ENCODE peak calls at places on chromosomes 7 and 10, in seven cellular contexts. J is DMS153; I is neural crest cell; A is PC-9; V is SK-N-SH; F is stimulated activated CD4-positive, alpha-beta T cell treated with anti-CD3 and anti-CD28 coated beads, Interleukin-1b, Interleukin-23, amount 100 ng/mL, for 24 hours; H is NCI-H2029 treated with DMSO at 0.1 percent for 48 hours. W is an unnamed sample.

GRCh38 chr7:113774182-113774807 is 144.5 kb downstream of the PPP1R3A start:
- DNase-seq in J (peak; percentile 64), I (no peak), A (no peak), V (peak; percentile 21), F (no peak), H (peak; percentile 5), W (peak; percentile 29)

GRCh38 chr10:91590904-91591791 is 41.7 kb downstream of the PPP1R3C start:
- DNase-seq in J (peak; percentile 62), I (no peak), A (no peak), V (peak; percentile 73), F (no peak), H (no peak), W (no peak)

GRCh38 chr7:12941512-12941911 is 254.1 kb downstream of the ARL4A start:
- DNase-seq in J (no peak), I (no peak), A (no peak), V (no peak), F (no peak), H (no peak), W (no peak)

GRCh38 chr10:117168135-117168674 is 29.1 kb upstream of the KCNK18 start:
- DNase-seq in J (no peak), I (peak; percentile 75), A (no peak), V (peak; percentile 96), F (peak; percentile 50), H (no peak), W (peak; percentile 73)

GRCh38 chr10:115129752-115130151 is 36.6 kb downstream of the ATRNL1 start:
- DNase-seq in J (peak; percentile 23), I (no peak), A (no peak), V (peak; percentile 13), F (no peak), H (no peak), W (no peak)

GRCh38 chr7:140683657-140684056 is 10.9 kb downstream of the ADCK2 start:
- DNase-seq in J (no peak), I (peak; percentile 15), A (peak; percentile 30), V (no peak), F (no peak), H (no peak), W (no peak)

GRCh38 chr10:79129361-79129997 is 60.7 kb downstream of the ZMIZ1 start:
- DNase-seq in J (no peak), I (peak; percentile 70), A (no peak), V (peak; percentile 86), F (no peak), H (no peak), W (no peak)

GRCh38 chr7:28748934-28749584 is 209.1 kb downstream of the TRIL start:
- DNase-seq in J (no peak), I (no peak), A (peak; percentile 72), V (no peak), F (no peak), H (no peak), W (peak; percentile 62)

GRCh38 chr10:23525406-23525805 is 86.5 kb downstream of the OTUD1 start:
- DNase-seq in J (no peak), I (no peak), A (no peak), V (peak; percentile 37), F (no peak), H (peak; percentile 5), W (peak; percentile 46)

GRCh38 chr7:78363866-78364265 is 565.3 kb downstream of the PHTF2 start:
- DNase-seq in J (no peak), I (no peak), A (no peak), V (no peak), F (no peak), H (no peak), W (no peak)

GRCh38 chr10:62079885-62080559 is 178.5 kb downstream of the ARID5B start:
- DNase-seq in J (no peak), I (no peak), A (no peak), V (no peak), F (no peak), H (no peak), W (no peak)

GRCh38 chr7:138186951-138187351 is 110.7 kb downstream of the AKR1D1 start:
- DNase-seq in J (no peak), I (peak; percentile 21), A (peak; percentile 47), V (no peak), F (no peak), H (no peak), W (peak; percentile 7)

GRCh38 chr7:1638113-1638726 is 31.9 kb upstream of the ELFN1 start:
- DNase-seq in J (peak; percentile 75), I (no peak), A (no peak), V (no peak), F (no peak), H (no peak), W (no peak)

GRCh38 chr7:138459300-138460175 is 521 bp upstream of the TRIM24 start:
- DNase-seq in J (peak; percentile 99), I (peak; percentile 92), A (peak; percentile 94), V (no peak), F (peak; percentile 95), H (peak; percentile 97), W (peak; percentile 98)

GRCh38 chr7:1708640-1709249 is 38.7 kb downstream of the ELFN1 start:
- DNase-seq in J (no peak), I (no peak), A (no peak), V (peak; percentile 58), F (no peak), H (no peak), W (no peak)

GRCh38 chr10:117163061-117163953 is 25.2 kb upstream of the VAX1 start:
- DNase-seq in J (no peak), I (peak; percentile 20), A (no peak), V (peak; percentile 79), F (no peak), H (no peak), W (no peak)

GRCh38 chr10:109247819-109248218 is 675.5 kb downstream of the XPNPEP1 start:
- DNase-seq in J (no peak), I (no peak), A (no peak), V (no peak), F (no peak), H (no peak), W (no peak)

GRCh38 chr7:134140889-134141867 is 14.0 kb downstream of the LRGUK start:
- DNase-seq in J (no peak), I (peak; percentile 77), A (peak; percentile 45), V (peak; percentile 86), F (peak; percentile 30), H (no peak), W (peak; percentile 76)

GRCh38 chr10:101939273-101939635 is 95.7 kb upstream of the KCNIP2 start:
- DNase-seq in J (no peak), I (no peak), A (peak; percentile 81), V (no peak), F (no peak), H (no peak), W (no peak)

GRCh38 chr10:63515002-63515763 is 6.0 kb upstream of the REEP3 start:
- DNase-seq in J (no peak), I (no peak), A (peak; percentile 47), V (no peak), F (no peak), H (no peak), W (no peak)

GRCh38 chr7:14483663-14484062 is 418.9 kb downstream of the DGKB start:
- DNase-seq in J (no peak), I (no peak), A (no peak), V (no peak), F (no peak), H (no peak), W (no peak)

GRCh38 chr7:94357076-94357475 is 37.6 kb upstream of the COL1A2 start:
- DNase-seq in J (no peak), I (no peak), A (no peak), V (no peak), F (no peak), H (no peak), W (no peak)

GRCh38 chr7:100888529-100888987 is 957 bp downstream of the UFSP1 start:
- DNase-seq in J (no peak), I (no peak), A (no peak), V (no peak), F (no peak), H (no peak), W (no peak)

GRCh38 chr7:16028103-16028502 is 341.6 kb upstream of the MEOX2 start:
- DNase-seq in J (no peak), I (no peak), A (no peak), V (no peak), F (no peak), H (no peak), W (no peak)

GRCh38 chr7:3300651-3301471 is at the start of gene SDK1:
- DNase-seq in J (peak; percentile 90), I (peak; percentile 91), A (peak; percentile 40), V (peak; percentile 98), F (peak; percentile 85), H (peak; percentile 41), W (peak; percentile 99)

GRCh38 chr7:100745184-100745583 is 11.8 kb downstream of the ZAN start:
- DNase-seq in J (no peak), I (no peak), A (no peak), V (peak; percentile 82), F (no peak), H (peak; percentile 64), W (no peak)

GRCh38 chr7:67343566-67343965 is 346.9 kb downstream of the TYW1 start:
- DNase-seq in J (no peak), I (no peak), A (no peak), V (peak; percentile 67), F (no peak), H (peak; percentile 60), W (no peak)

GRCh38 chr10:125479059-125479458 is 203.9 kb downstream of the TEX36 start:
- DNase-seq in J (no peak), I (no peak), A (peak; percentile 91), V (no peak), F (no peak), H (no peak), W (peak; percentile 6)

GRCh38 chr7:26245150-26245549 is 43.6 kb downstream of the CBX3 start:
- DNase-seq in J (no peak), I (no peak), A (no peak), V (no peak), F (no peak), H (no peak), W (no peak)

GRCh38 chr7:80941206-80941758 is 22.4 kb upstream of the SEMA3C start:
- DNase-seq in J (no peak), I (no peak), A (peak; percentile 71), V (no peak), F (no peak), H (no peak), W (no peak)

GRCh38 chr10:15052121-15052520 is 8.4 kb downstream of the OLAH start:
- DNase-seq in J (no peak), I (no peak), A (no peak), V (no peak), F (no peak), H (no peak), W (no peak)

GRCh38 chr7:516216-516605 is 3.4 kb downstream of the PDGFA start:
- DNase-seq in J (no peak), I (no peak), A (no peak), V (no peak), F (no peak), H (no peak), W (no peak)

GRCh38 chr10:29100505-29100904 is 188.4 kb upstream of the LYZL1 start:
- DNase-seq in J (no peak), I (no peak), A (no peak), V (no peak), F (no peak), H (no peak), W (no peak)

GRCh38 chr7:75944507-75944906 is 29.6 kb downstream of the POR start:
- DNase-seq in J (no peak), I (no peak), A (no peak), V (no peak), F (no peak), H (no peak), W (no peak)

GRCh38 chr7:77791956-77792355 is 6.3 kb downstream of the TMEM60 start:
- DNase-seq in J (no peak), I (no peak), A (no peak), V (no peak), F (no peak), H (no peak), W (no peak)

GRCh38 chr7:102978280-102978679 is 65.5 kb downstream of the LRRC17 start:
- DNase-seq in J (no peak), I (no peak), A (peak; percentile 83), V (no peak), F (no peak), H (no peak), W (peak; percentile 64)

GRCh38 chr10:121457729-121458128 is 140.5 kb downstream of the FGFR2 start:
- DNase-seq in J (no peak), I (no peak), A (no peak), V (no peak), F (no peak), H (no peak), W (no peak)